ENCODE peak calls at places on chromosomes 3 and 15, in four cellular contexts. G, N, E and J are unnamed samples.

GRCh38 chr3:116446037-116446436 is 750 bp upstream of the LSAMP start:
- DNase-seq in G (no peak), N (no peak), E (no peak), J (no peak)

GRCh38 chr3:71304684-71305083 is 278.8 kb downstream of the FOXP1 start:
- DNase-seq in N (no peak), G (no peak), E (no peak), J (no peak)

GRCh38 chr3:188001052-188001567 is 152.8 kb upstream of the LPP start:
- DNase-seq in E (no peak), G (no peak), N (no peak), J (no peak)

GRCh38 chr3:196688349-196688748 is 23.7 kb downstream of the CEP19 start:
- DNase-seq in G (peak; percentile 55), N (no peak), E (no peak), J (no peak)

GRCh38 chr3:123783050-123783724 is 100.9 kb downstream of the MYLK start:
- DNase-seq in G (no peak), E (no peak), N (no peak), J (no peak)

GRCh38 chr3:43285644-43286043 is 696 bp upstream of the SNRK start:
- DNase-seq in N (peak; percentile 35), G (no peak), E (no peak), J (no peak)

GRCh38 chr3:143697975-143698374 is 150.3 kb downstream of the SLC9A9 start:
- DNase-seq in E (no peak), G (no peak), N (no peak), J (no peak)

GRCh38 chr15:44129911-44130310 is 65.2 kb downstream of the FRMD5 start:
- DNase-seq in N (no peak), G (no peak), E (no peak), J (no peak)

GRCh38 chr3:48435774-48436476 is 4.0 kb downstream of the CCDC51 start:
- DNase-seq in N (peak; percentile 79), G (peak; percentile 88), E (peak; percentile 74), J (peak; percentile 75)

GRCh38 chr3:88019024-88019423 is 39.8 kb downstream of the CGGBP1 start:
- DNase-seq in N (no peak), G (no peak), E (no peak), J (no peak)

GRCh38 chr3:9080165-9080564 is 116.9 kb upstream of the RAD18 start:
- DNase-seq in E (no peak), N (no peak), G (no peak), J (no peak)

GRCh38 chr3:56928379-56929068 is 126.8 kb upstream of the ARHGEF3 start:
- DNase-seq in G (no peak), E (no peak), N (peak; percentile 42), J (no peak)

GRCh38 chr3:46713898-46714552 is 3.6 kb downstream of the PRSS50 start:
- DNase-seq in E (no peak), N (no peak), G (no peak), J (no peak)

GRCh38 chr3:151011427-151011826 is 38.9 kb upstream of the CLRN1 start:
- DNase-seq in G (no peak), E (no peak), N (no peak), J (no peak)

GRCh38 chr3:43512749-43513404 is 108.9 kb downstream of the ANO10 start:
- DNase-seq in E (no peak), N (no peak), G (no peak), J (no peak)